ENCODE peak calls at places on chromosomes 5 and 9, in ten cellular contexts. A is endothelial cell, T is WTC11, K is BJ, G is cardiac septum, C is HT1080, S is Calu3, J is gastrocnemius medialis, U is tibial artery, Q is GM19239. W is an unnamed sample.
A peak's percentile ranks its signal among the peaks of the same experiment; 100 is the strongest.

GRCh38 chr9:136613824-136614371 is 48.8 kb upstream of the EGFL7 start:
- DNase-seq in S (no peak), G (no peak), K (no peak), T (no peak), Q (no peak), A (no peak), C (no peak), U (no peak), J (no peak), W (no peak)

GRCh38 chr5:181187500-181188213 is 17.3 kb downstream of the TRIM7 start:
- DNase-seq in G (no peak), Q (no peak), A (peak; percentile 77), C (peak; percentile 88), T (peak; percentile 92), J (peak; percentile 75), S (peak; percentile 93), U (peak; percentile 78), K (no peak), W (peak; percentile 70)

GRCh38 chr9:123742009-123742767 is 187.7 kb downstream of the DENND1A start:
- DNase-seq in A (no peak), Q (no peak), T (no peak), K (no peak), J (peak; percentile 12), S (no peak), C (peak; percentile 4), U (peak; percentile 26), G (no peak), W (no peak)

GRCh38 chr9:9747787-9748186 is 865.0 kb downstream of the PTPRD start:
- DNase-seq in J (no peak), Q (no peak), U (no peak), G (no peak), K (no peak), S (no peak), C (peak; percentile 81), T (no peak), A (no peak), W (no peak)

GRCh38 chr9:34179528-34180138 is 790 bp downstream of the UBAP1 start:
- DNase-seq in Q (peak; percentile 6), J (no peak), K (no peak), U (no peak), G (no peak), A (no peak), T (no peak), S (no peak), C (no peak), W (no peak)

GRCh38 chr5:158056426-158056825 is 197.5 kb upstream of the CLINT1 start:
- DNase-seq in Q (no peak), U (no peak), G (no peak), J (no peak), T (no peak), C (no peak), S (no peak), K (no peak), A (no peak), W (no peak)

GRCh38 chr5:58545912-58546311 is 37.0 kb upstream of the RAB3C start:
- DNase-seq in T (no peak), Q (peak; percentile 35), A (no peak), G (no peak), C (no peak), U (no peak), S (no peak), J (no peak), K (no peak), W (peak; percentile 21)

GRCh38 chr9:93304574-93305496 is 120.9 kb downstream of the WNK2 start:
- DNase-seq in G (peak; percentile 77), T (peak; percentile 78), J (peak; percentile 86), K (no peak), C (peak; percentile 45), A (peak; percentile 77), U (peak; percentile 50), S (peak; percentile 51), Q (no peak), W (peak; percentile 25)

GRCh38 chr9:136170291-136170901 is 34.5 kb downstream of the LHX3 start:
- DNase-seq in U (no peak), C (peak; percentile 17), K (no peak), J (no peak), T (peak; percentile 79), A (peak; percentile 71), G (no peak), S (peak; percentile 33), Q (peak; percentile 87), W (peak; percentile 61)

GRCh38 chr5:168047043-168047668 is 244.3 kb upstream of the WWC1 start:
- DNase-seq in T (peak; percentile 72), G (no peak), J (no peak), A (peak; percentile 59), K (no peak), Q (peak; percentile 14), U (no peak), S (peak; percentile 71), C (peak; percentile 57), W (peak; percentile 23)

GRCh38 chr9:93120846-93121315 is 13.2 kb downstream of the NINJ1 start:
- DNase-seq in T (no peak), S (no peak), K (no peak), A (no peak), J (peak; percentile 10), G (peak; percentile 59), C (no peak), Q (no peak), U (peak; percentile 17), W (no peak)

GRCh38 chr9:122180633-122181032 is 20.9 kb downstream of the MORN5 start:
- DNase-seq in J (no peak), G (peak; percentile 38), C (peak; percentile 89), A (no peak), Q (no peak), U (no peak), T (no peak), K (peak; percentile 57), S (peak; percentile 15), W (no peak)

GRCh38 chr9:70945301-70945700 is 176.1 kb downstream of the TRPM3 start:
- DNase-seq in S (no peak), J (no peak), K (no peak), U (no peak), C (no peak), Q (no peak), A (no peak), T (no peak), G (no peak), W (no peak)

GRCh38 chr5:7478459-7478858 is 82.5 kb downstream of the ADCY2 start:
- DNase-seq in C (no peak), J (no peak), G (no peak), U (no peak), T (no peak), Q (no peak), A (no peak), S (no peak), K (no peak), W (no peak)

GRCh38 chr5:93721045-93721444 is 20.4 kb downstream of the POU5F2 start:
- DNase-seq in J (no peak), C (no peak), U (no peak), Q (no peak), A (no peak), T (no peak), G (no peak), S (no peak), K (no peak), W (no peak)

W was measured in activated CD8-positive, alpha-beta T cell treated with anti-CD3 and anti-CD28 coated beads, Interleukin-2, amount 10 ng/mL, durations not matched to agents 7 days and 5 days.